ENCODE peak calls at places on chromosomes 2 and 18, in ten cellular contexts. One of them, this sample, is unnamed.
A peak's percentile ranks its signal among the peaks of the same experiment; 100 is the strongest.

GRCh38 chr2:241615522-241616052 is 21.4 kb downstream of the THAP4 start:
- DNase-seq in right atrium auricular region: no peak
- DNase-seq in HCT116: no peak
- DNase-seq in psoas muscle: no peak
- DNase-seq in transverse colon: no peak
- DNase-seq in SJSA1: no peak
- DNase-seq in ovary: no peak
- DNase-seq in left ventricle myocardium inferior: no peak
- DNase-seq in NT2/D1: no peak
- DNase-seq in naive thymus-derived CD4-positive, alpha-beta T cell: no peak
- DNase-seq in this sample: no peak

GRCh38 chr2:231970461-231970860 is 8.9 kb downstream of the DIS3L2 start:
- DNase-seq in SJSA1: no peak
- DNase-seq in naive thymus-derived CD4-positive, alpha-beta T cell: no peak
- DNase-seq in HCT116: no peak
- DNase-seq in psoas muscle: no peak
- DNase-seq in NT2/D1: no peak
- DNase-seq in transverse colon: no peak
- DNase-seq in right atrium auricular region: no peak
- DNase-seq in ovary: no peak
- DNase-seq in left ventricle myocardium inferior: no peak
- DNase-seq in this sample: no peak

GRCh38 chr2:118843492-118844132 is 3.8 kb downstream of the EN1 start:
- DNase-seq in left ventricle myocardium inferior: no peak
- DNase-seq in naive thymus-derived CD4-positive, alpha-beta T cell: no peak
- DNase-seq in psoas muscle: no peak
- DNase-seq in ovary: no peak
- DNase-seq in NT2/D1: no peak
- DNase-seq in SJSA1: no peak
- DNase-seq in HCT116: no peak
- DNase-seq in transverse colon: no peak
- DNase-seq in right atrium auricular region: no peak
- DNase-seq in this sample: no peak

GRCh38 chr2:42905341-42906114 is 113.1 kb upstream of the HAAO start:
- DNase-seq in right atrium auricular region: no peak
- DNase-seq in left ventricle myocardium inferior: no peak
- DNase-seq in SJSA1: no peak
- DNase-seq in HCT116: no peak
- DNase-seq in transverse colon: no peak
- DNase-seq in ovary: no peak
- DNase-seq in psoas muscle: peak; percentile 71
- DNase-seq in naive thymus-derived CD4-positive, alpha-beta T cell: no peak
- DNase-seq in NT2/D1: no peak
- DNase-seq in this sample: peak; percentile 45

GRCh38 chr18:63051928-63052327 is 267.6 kb downstream of the BCL2 start:
- DNase-seq in ovary: no peak
- DNase-seq in transverse colon: no peak
- DNase-seq in SJSA1: no peak
- DNase-seq in naive thymus-derived CD4-positive, alpha-beta T cell: no peak
- DNase-seq in psoas muscle: no peak
- DNase-seq in left ventricle myocardium inferior: no peak
- DNase-seq in NT2/D1: no peak
- DNase-seq in HCT116: no peak
- DNase-seq in right atrium auricular region: no peak
- DNase-seq in this sample: no peak

GRCh38 chr18:71115261-71115660 is 826.4 kb downstream of the SOCS6 start:
- DNase-seq in naive thymus-derived CD4-positive, alpha-beta T cell: no peak
- DNase-seq in SJSA1: no peak
- DNase-seq in right atrium auricular region: no peak
- DNase-seq in left ventricle myocardium inferior: no peak
- DNase-seq in ovary: no peak
- DNase-seq in HCT116: no peak
- DNase-seq in psoas muscle: no peak
- DNase-seq in transverse colon: no peak
- DNase-seq in NT2/D1: no peak
- DNase-seq in this sample: no peak

GRCh38 chr18:48915621-48916425 is 34.9 kb downstream of the SMAD7 start:
- DNase-seq in NT2/D1: no peak
- DNase-seq in ovary: no peak
- DNase-seq in right atrium auricular region: no peak
- DNase-seq in psoas muscle: no peak
- DNase-seq in SJSA1: no peak
- DNase-seq in left ventricle myocardium inferior: no peak
- DNase-seq in transverse colon: no peak
- DNase-seq in HCT116: no peak
- DNase-seq in naive thymus-derived CD4-positive, alpha-beta T cell: no peak
- DNase-seq in this sample: peak; percentile 20

GRCh38 chr2:102206666-102207341 is 20.0 kb downstream of the IL1RL2 start:
- DNase-seq in NT2/D1: no peak
- DNase-seq in transverse colon: no peak
- DNase-seq in HCT116: no peak
- DNase-seq in SJSA1: no peak
- DNase-seq in naive thymus-derived CD4-positive, alpha-beta T cell: no peak
- DNase-seq in psoas muscle: no peak
- DNase-seq in left ventricle myocardium inferior: no peak
- DNase-seq in right atrium auricular region: no peak
- DNase-seq in ovary: no peak
- DNase-seq in this sample: no peak

DNA sequence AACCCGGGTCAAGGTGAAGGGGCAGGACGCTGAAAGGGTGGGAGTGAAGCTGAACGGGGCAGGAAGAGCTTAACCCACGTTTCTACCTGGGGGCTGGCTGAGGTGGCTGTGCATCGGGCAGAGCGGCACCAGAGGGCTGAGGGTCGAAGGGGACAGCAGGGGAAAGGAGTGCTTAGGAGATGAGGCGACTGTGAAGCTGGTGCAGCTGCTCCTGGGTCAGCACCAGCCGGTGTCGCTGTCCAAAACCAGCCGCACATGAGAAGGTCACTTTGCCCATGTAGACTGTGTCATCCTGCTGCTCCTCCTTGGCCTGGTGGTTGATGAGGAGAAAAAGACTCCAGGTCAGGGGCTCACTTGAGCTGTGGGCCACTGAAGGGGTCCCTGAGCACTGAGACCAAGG is 18.1 kb upstream of the SLC4A5 start:
- DNase-seq in SJSA1: no peak
- DNase-seq in NT2/D1: no peak
- DNase-seq in psoas muscle: no peak
- DNase-seq in right atrium auricular region: no peak
- DNase-seq in left ventricle myocardium inferior: no peak
- DNase-seq in transverse colon: no peak
- DNase-seq in naive thymus-derived CD4-positive, alpha-beta T cell: no peak
- DNase-seq in HCT116: no peak
- DNase-seq in ovary: no peak
- DNase-seq in this sample: no peak
- H3K36me3 ChIP-seq in SJSA1: peaks cover 79% of the 10 kb centered on the region
- H3K36me3 ChIP-seq in NT2/D1: peaks cover 95% of the 10 kb centered on the region
- H3K36me3 ChIP-seq in psoas muscle: peaks cover 100% of the 10 kb centered on the region
- H3K36me3 ChIP-seq in right atrium auricular region: peaks cover 74% of the 10 kb centered on the region
- H3K36me3 ChIP-seq in left ventricle myocardium inferior: peaks cover 100% of the 10 kb centered on the region
- H3K36me3 ChIP-seq in transverse colon: peaks cover 60% of the 10 kb centered on the region
- H3K36me3 ChIP-seq in naive thymus-derived CD4-positive, alpha-beta T cell: peaks cover 25% of the 10 kb centered on the region
- H3K36me3 ChIP-seq in HCT116: peaks cover 18% of the 10 kb centered on the region
- H3K36me3 ChIP-seq in ovary: no peaks in the 10 kb centered on the region
- H3K36me3 ChIP-seq in this sample: peaks cover 36% of the 10 kb centered on the region

DNA sequence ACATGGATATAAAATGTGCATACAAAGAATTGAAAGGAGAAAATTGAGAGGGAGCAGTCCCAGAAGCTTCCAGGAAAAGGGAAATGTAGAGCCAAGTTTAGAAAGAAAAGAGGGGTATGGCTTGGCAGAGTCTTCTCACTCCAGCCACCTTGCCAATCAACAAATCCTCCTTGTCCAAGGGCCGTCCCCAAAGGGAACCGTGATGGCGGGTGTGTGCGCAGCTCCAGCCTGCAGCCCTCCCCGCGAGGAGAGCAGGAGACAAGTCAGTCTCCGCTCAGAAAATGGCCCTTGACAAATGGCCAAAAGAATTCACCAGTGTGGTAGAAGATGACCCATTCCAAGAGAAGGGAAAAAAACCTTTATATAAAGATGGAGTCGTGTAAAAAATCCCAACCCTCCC is 448.3 kb upstream of the POU3F3 start:
- DNase-seq in naive thymus-derived CD4-positive, alpha-beta T cell: no peak
- DNase-seq in NT2/D1: no peak
- DNase-seq in psoas muscle: no peak
- DNase-seq in right atrium auricular region: no peak
- DNase-seq in left ventricle myocardium inferior: no peak
- DNase-seq in SJSA1: no peak
- DNase-seq in HCT116: no peak
- DNase-seq in ovary: no peak
- DNase-seq in transverse colon: no peak
- DNase-seq in this sample: no peak
- H3K4me1 ChIP-seq in naive thymus-derived CD4-positive, alpha-beta T cell: no peaks in the 10 kb centered on the region
- H3K4me1 ChIP-seq in NT2/D1: peaks cover 2% of the 10 kb centered on the region
- H3K4me1 ChIP-seq in psoas muscle: no peaks in the 10 kb centered on the region
- H3K4me1 ChIP-seq in right atrium auricular region: no peaks in the 10 kb centered on the region
- H3K4me1 ChIP-seq in left ventricle myocardium inferior: no peaks in the 10 kb centered on the region
- H3K4me1 ChIP-seq in SJSA1: no peaks in the 10 kb centered on the region
- H3K4me1 ChIP-seq in HCT116: no peaks in the 10 kb centered on the region
- H3K4me1 ChIP-seq in ovary: no peaks in the 10 kb centered on the region
- H3K4me1 ChIP-seq in transverse colon: no peaks in the 10 kb centered on the region
- H3K4me1 ChIP-seq in this sample: peaks cover 22% of the 10 kb centered on the region

GRCh38 chr2:46299365-46300263 is 2.4 kb downstream of the EPAS1 start:
- DNase-seq in right atrium auricular region: peak; percentile 88
- DNase-seq in transverse colon: peak; percentile 77
- DNase-seq in SJSA1: no peak
- DNase-seq in psoas muscle: peak; percentile 81
- DNase-seq in naive thymus-derived CD4-positive, alpha-beta T cell: no peak
- DNase-seq in ovary: peak; percentile 64
- DNase-seq in left ventricle myocardium inferior: peak; percentile 76
- DNase-seq in NT2/D1: no peak
- DNase-seq in HCT116: no peak
- DNase-seq in this sample: peak; percentile 32
- H3K27me3 ChIP-seq in right atrium auricular region: no peaks in the 10 kb centered on the region
- H3K27me3 ChIP-seq in transverse colon: no peaks in the 10 kb centered on the region
- H3K27me3 ChIP-seq in SJSA1: no peaks in the 10 kb centered on the region
- H3K27me3 ChIP-seq in psoas muscle: no peaks in the 10 kb centered on the region
- H3K27me3 ChIP-seq in naive thymus-derived CD4-positive, alpha-beta T cell: peaks cover 18% of the 10 kb centered on the region
- H3K27me3 ChIP-seq in ovary: no peaks in the 10 kb centered on the region
- H3K27me3 ChIP-seq in left ventricle myocardium inferior: no peaks in the 10 kb centered on the region
- H3K27me3 ChIP-seq in NT2/D1: peaks cover 68% of the 10 kb centered on the region
- H3K27me3 ChIP-seq in HCT116: no peaks in the 10 kb centered on the region
- H3K27me3 ChIP-seq in this sample: no peaks in the 10 kb centered on the region

DNA sequence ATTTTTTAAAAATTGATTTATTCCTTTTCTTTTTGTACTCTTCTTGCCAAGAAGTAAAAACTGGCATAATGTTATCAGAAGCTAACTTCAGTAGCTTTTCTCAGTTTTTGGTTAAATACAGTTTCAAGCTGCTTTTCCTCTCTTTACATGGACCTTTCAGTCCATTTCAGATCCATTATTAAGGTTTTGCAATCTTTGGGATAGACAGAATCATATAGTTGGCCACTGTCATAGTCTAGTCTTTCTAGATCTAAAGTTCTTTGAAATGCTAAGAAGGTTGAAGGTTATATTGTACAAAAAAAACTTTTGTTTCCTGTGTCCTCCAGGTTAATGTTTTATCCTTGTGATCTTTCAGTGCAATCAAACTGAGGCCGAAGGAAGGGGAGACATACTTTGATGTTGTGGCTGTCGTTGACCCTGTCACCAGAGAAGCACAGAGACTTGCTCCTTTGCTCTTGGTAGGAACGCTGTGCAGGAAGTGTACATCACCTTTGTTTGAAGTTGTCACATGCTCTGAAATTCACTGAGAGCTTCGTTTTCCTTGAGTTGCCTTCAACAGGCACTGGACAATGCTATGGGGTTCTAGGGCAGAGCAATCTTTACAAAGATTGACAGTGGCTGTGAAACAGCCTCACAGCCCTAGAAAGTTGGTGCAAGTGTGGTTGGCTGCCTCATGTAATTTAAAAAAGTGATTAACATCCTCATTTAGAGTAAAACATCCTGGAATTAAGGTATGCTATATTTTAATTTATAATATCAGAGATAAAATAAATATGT is 79.1 kb downstream of the UGGT1 start:
- DNase-seq in psoas muscle: no peak
- DNase-seq in naive thymus-derived CD4-positive, alpha-beta T cell: no peak
- DNase-seq in right atrium auricular region: no peak
- DNase-seq in HCT116: no peak
- DNase-seq in NT2/D1: no peak
- DNase-seq in transverse colon: no peak
- DNase-seq in left ventricle myocardium inferior: no peak
- DNase-seq in ovary: no peak
- DNase-seq in SJSA1: no peak
- DNase-seq in this sample: no peak
- H3K36me3 ChIP-seq in psoas muscle: peaks cover 94% of the 10 kb centered on the region
- H3K36me3 ChIP-seq in naive thymus-derived CD4-positive, alpha-beta T cell: peaks cover 36% of the 10 kb centered on the region
- H3K36me3 ChIP-seq in right atrium auricular region: peaks cover 74% of the 10 kb centered on the region
- H3K36me3 ChIP-seq in HCT116: peaks cover 61% of the 10 kb centered on the region
- H3K36me3 ChIP-seq in NT2/D1: peaks cover 77% of the 10 kb centered on the region
- H3K36me3 ChIP-seq in transverse colon: peaks cover 51% of the 10 kb centered on the region
- H3K36me3 ChIP-seq in left ventricle myocardium inferior: peaks cover 93% of the 10 kb centered on the region
- H3K36me3 ChIP-seq in ovary: no peaks in the 10 kb centered on the region
- H3K36me3 ChIP-seq in SJSA1: peaks cover 80% of the 10 kb centered on the region
- H3K36me3 ChIP-seq in this sample: peaks cover 58% of the 10 kb centered on the region

DNA sequence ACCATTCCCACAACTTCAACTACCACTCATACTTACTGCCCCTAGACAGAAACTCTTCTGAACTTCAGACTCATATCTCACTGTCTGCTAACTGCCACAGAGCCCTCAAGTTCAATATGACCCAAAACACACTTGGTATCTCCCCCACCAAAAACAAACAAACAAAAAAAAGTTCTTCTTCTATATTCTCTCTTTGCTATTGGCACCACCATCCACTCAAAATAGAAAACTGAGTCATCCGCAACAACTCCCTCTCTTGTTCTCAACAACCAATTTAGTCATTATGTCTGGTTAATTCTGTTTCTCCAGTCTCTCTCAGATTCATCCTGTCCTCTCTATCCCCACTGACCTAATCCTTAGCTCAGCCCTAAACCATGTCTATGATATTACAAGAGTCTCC is 7.2 kb upstream of the DCTN1 start:
- DNase-seq in SJSA1: peak; percentile 56
- DNase-seq in right atrium auricular region: no peak
- DNase-seq in NT2/D1: no peak
- DNase-seq in ovary: no peak
- DNase-seq in left ventricle myocardium inferior: no peak
- DNase-seq in transverse colon: no peak
- DNase-seq in psoas muscle: no peak
- DNase-seq in naive thymus-derived CD4-positive, alpha-beta T cell: no peak
- DNase-seq in HCT116: no peak
- DNase-seq in this sample: no peak
- H3K4me1 ChIP-seq in SJSA1: peaks cover 32% of the 10 kb centered on the region
- H3K4me1 ChIP-seq in right atrium auricular region: peaks cover 75% of the 10 kb centered on the region
- H3K4me1 ChIP-seq in NT2/D1: no peaks in the 10 kb centered on the region
- H3K4me1 ChIP-seq in ovary: peaks cover 14% of the 10 kb centered on the region
- H3K4me1 ChIP-seq in left ventricle myocardium inferior: peaks cover 96% of the 10 kb centered on the region
- H3K4me1 ChIP-seq in transverse colon: peaks cover 5% of the 10 kb centered on the region
- H3K4me1 ChIP-seq in psoas muscle: peaks cover 55% of the 10 kb centered on the region
- H3K4me1 ChIP-seq in naive thymus-derived CD4-positive, alpha-beta T cell: peaks cover 8% of the 10 kb centered on the region
- H3K4me1 ChIP-seq in HCT116: peaks cover 14% of the 10 kb centered on the region
- H3K4me1 ChIP-seq in this sample: peaks cover 9% of the 10 kb centered on the region

GRCh38 chr18:2846638-2847340 is at the start of gene EMILIN2:
- DNase-seq in naive thymus-derived CD4-positive, alpha-beta T cell: peak; percentile 35
- DNase-seq in transverse colon: peak; percentile 60
- DNase-seq in ovary: peak; percentile 66
- DNase-seq in left ventricle myocardium inferior: peak; percentile 75
- DNase-seq in right atrium auricular region: peak; percentile 91
- DNase-seq in NT2/D1: no peak
- DNase-seq in SJSA1: peak; percentile 49
- DNase-seq in HCT116: no peak
- DNase-seq in psoas muscle: peak; percentile 85
- DNase-seq in this sample: peak; percentile 44
- H3K27me3 ChIP-seq in naive thymus-derived CD4-positive, alpha-beta T cell: peaks cover 10% of the 10 kb centered on the region
- H3K27me3 ChIP-seq in transverse colon: peaks cover 66% of the 10 kb centered on the region
- H3K27me3 ChIP-seq in ovary: no peaks in the 10 kb centered on the region
- H3K27me3 ChIP-seq in left ventricle myocardium inferior: peaks cover 68% of the 10 kb centered on the region
- H3K27me3 ChIP-seq in right atrium auricular region: peaks cover 6% of the 10 kb centered on the region
- H3K27me3 ChIP-seq in NT2/D1: no peaks in the 10 kb centered on the region
- H3K27me3 ChIP-seq in SJSA1: peaks cover 56% of the 10 kb centered on the region
- H3K27me3 ChIP-seq in HCT116: no peaks in the 10 kb centered on the region
- H3K27me3 ChIP-seq in psoas muscle: peaks cover 59% of the 10 kb centered on the region
- H3K27me3 ChIP-seq in this sample: peaks cover 3% of the 10 kb centered on the region